ENCODE peak calls at places on chromosomes 16 and 17, in five cellular contexts. J is testis, W is midbrain, L is SK-MEL-5, B is cardiac muscle cell. P is an unnamed sample.

GRCh38 chr17:17665255-17665654 is 16.0 kb upstream of the RAI1 start:
- DNase-seq in W (no peak), B (no peak), J (no peak), L (no peak), P (no peak)

GRCh38 chr16:11783319-11784047 is 13.6 kb downstream of the ZC3H7A start:
- DNase-seq in J (no peak), L (peak; percentile 75), B (no peak), W (no peak), P (no peak)

GRCh38 chr17:63474174-63474913 is 2.5 kb upstream of the ACE start:
- DNase-seq in W (no peak), J (peak; percentile 89), B (no peak), L (peak; percentile 35), P (no peak)

GRCh38 chr16:9124444-9124843 is 33.0 kb downstream of the HAPSTR1 start:
- DNase-seq in L (no peak), W (no peak), J (no peak), B (no peak), P (no peak)

GRCh38 chr16:56425439-56425832 is at the start of gene AMFR:
- DNase-seq in L (peak; percentile 70), W (peak; percentile 76), J (peak; percentile 53), B (peak; percentile 92), P (peak; percentile 53)

GRCh38 chr17:34579017-34579946 is at the start of gene TMEM132E:
- DNase-seq in B (peak; percentile 74), W (peak; percentile 81), L (no peak), J (peak; percentile 85), P (peak; percentile 80)

GRCh38 chr17:43810823-43811222 is 22.1 kb downstream of the MPP3 start:
- DNase-seq in L (no peak), W (no peak), B (no peak), J (no peak), P (no peak)

GRCh38 chr17:28843810-28844137 is 1.2 kb upstream of the FAM222B start:
- DNase-seq in J (no peak), L (no peak), W (no peak), B (no peak), P (no peak)

GRCh38 chr17:29111816-29112499 is 68.2 kb downstream of the MYO18A start:
- DNase-seq in L (peak; percentile 69), B (peak; percentile 72), W (peak; percentile 54), J (peak; percentile 66), P (peak; percentile 81)